ENCODE peak calls at places on chromosome X, in six cellular contexts. A, J, Y, T, L and D are unnamed samples.
A peak's percentile ranks its signal among the peaks of the same experiment; 100 is the strongest.

GRCh38 chrX:135931644-135932487 is 38.4 kb downstream of the SAGE1 start:
- DNase-seq in Y (peak; percentile 29), J (peak; percentile 64), T (peak; percentile 49), A (peak; percentile 74), L (no peak), D (peak; percentile 43)

GRCh38 chrX:126485371-126485770 is 67.2 kb downstream of the DCAF12L1 start:
- DNase-seq in T (no peak), Y (no peak), A (no peak), L (no peak), J (no peak), D (no peak)

GRCh38 chrX:100363926-100364325 is 46.1 kb downstream of the PCDH19 start:
- DNase-seq in A (no peak), L (no peak), Y (no peak), J (no peak), T (no peak), D (no peak)

GRCh38 chrX:19721726-19722370 is 165.6 kb downstream of the SH3KBP1 start:
- DNase-seq in T (peak; percentile 57), L (no peak), A (no peak), Y (no peak), J (no peak), D (no peak)

GRCh38 chrX:140505421-140506337 is 810 bp upstream of the SOX3 start:
- DNase-seq in Y (peak; percentile 22), L (no peak), T (no peak), A (no peak), J (peak; percentile 72), D (no peak)

GRCh38 chrX:129876734-129877395 is 29.1 kb upstream of the UTP14A start:
- DNase-seq in L (no peak), T (no peak), A (no peak), Y (no peak), J (no peak), D (peak; percentile 53)

GRCh38 chrX:49106930-49107329 is 16.6 kb downstream of the GPKOW start:
- DNase-seq in T (no peak), Y (peak; percentile 54), L (no peak), A (peak; percentile 68), J (peak; percentile 47), D (no peak)

GRCh38 chrX:78614264-78614663 is 44.9 kb downstream of the RTL3 start:
- DNase-seq in J (no peak), T (no peak), A (no peak), L (no peak), Y (no peak), D (no peak)

GRCh38 chrX:3697701-3698279 is 15.7 kb downstream of the PRKX start:
- DNase-seq in L (peak; percentile 15), T (no peak), J (peak; percentile 77), Y (no peak), A (no peak), D (no peak)

GRCh38 chrX:129958814-129959492 is 23.5 kb upstream of the BCORL1 start:
- DNase-seq in T (no peak), A (no peak), L (no peak), Y (no peak), J (no peak), D (no peak)

GRCh38 chrX:54423161-54423888 is 16.9 kb upstream of the TSR2 start:
- DNase-seq in L (no peak), A (peak; percentile 27), J (peak; percentile 63), T (no peak), Y (no peak), D (no peak)

GRCh38 chrX:102966701-102967100 is 29.6 kb downstream of the RAB40AL start:
- DNase-seq in T (no peak), Y (no peak), A (no peak), L (no peak), J (no peak), D (no peak)

GRCh38 chrX:21926116-21926515 is 14.4 kb upstream of the SMS start:
- DNase-seq in Y (no peak), L (no peak), J (no peak), A (no peak), T (no peak), D (no peak)

GRCh38 chrX:130086414-130087207 is 23.7 kb downstream of the ELF4 start:
- DNase-seq in T (peak; percentile 57), L (no peak), A (no peak), J (no peak), Y (no peak), D (no peak)

GRCh38 chrX:132631579-132632232 is 142.9 kb upstream of the MBNL3 start:
- DNase-seq in L (no peak), T (no peak), A (peak; percentile 28), Y (peak; percentile 5), J (peak; percentile 8), D (peak; percentile 36)

GRCh38 chrX:51440365-51440764 is 56.0 kb downstream of the NUDT11 start:
- DNase-seq in J (no peak), Y (no peak), T (no peak), L (no peak), A (no peak), D (no peak)

GRCh38 chrX:135707880-135708279 is 5.6 kb upstream of the CT45A1 start:
- DNase-seq in A (peak; percentile 82), T (no peak), L (no peak), Y (peak; percentile 52), J (peak; percentile 20), D (no peak)

GRCh38 chrX:101409043-101409442 is 1.0 kb downstream of the HNRNPH2 start:
- DNase-seq in Y (no peak), J (no peak), L (no peak), T (no peak), A (no peak), D (no peak)
- TF ChIP-seq CTCF in Y (no peak), J (no peak), L (no peak), T (no peak), A (no peak), D (no peak)

GRCh38 chrX:31200430-31200829 is 128.6 kb upstream of the FTHL17 start:
- DNase-seq in T (no peak), Y (no peak), A (no peak), J (no peak), L (no peak), D (no peak)
- H3K4me3 ChIP-seq in T (no peak overlapping the region), Y (no peak overlapping the region), A (no peak overlapping the region), J (no peak overlapping the region), L (no peak overlapping the region), D (no peak overlapping the region)

GRCh38 chrX:107451754-107452153 is 2.3 kb downstream of the FRMPD3 start:
- DNase-seq in A (no peak), Y (no peak), T (no peak), L (no peak), J (peak; percentile 49), D (no peak)

GRCh38 chrX:107449490-107450175 is at the start of gene FRMPD3:
- DNase-seq in T (no peak), L (no peak), Y (peak; percentile 65), J (peak; percentile 51), A (no peak), D (no peak)

GRCh38 chrX:107450823-107451509 is 1.5 kb downstream of the FRMPD3 start:
- DNase-seq in T (no peak), Y (no peak), A (peak; percentile 16), J (peak; percentile 82), L (no peak), D (no peak)

GRCh38 chrX:107447642-107448041 is 1.8 kb upstream of the FRMPD3 start:
- DNase-seq in T (no peak), Y (no peak), J (no peak), A (no peak), L (no peak), D (no peak)

GRCh38 chrX:107448625-107449468 is 605 bp upstream of the FRMPD3 start:
- DNase-seq in T (no peak), J (peak; percentile 64), Y (peak; percentile 46), L (no peak), A (no peak), D (no peak)
- TF ChIP-seq CTCF in T (no peak), J (peak; percentile 39), Y (no peak), L (no peak), A (no peak), D (no peak)

GRCh38 chrX:40088803-40089540 is 8.8 kb downstream of the BCOR start:
- DNase-seq in A (no peak), Y (no peak), L (no peak), J (no peak), T (no peak), D (no peak)
- H3K4me3 ChIP-seq in A (no peak overlapping the region), Y (no peak overlapping the region), L (no peak overlapping the region), J (no peak overlapping the region), T (no peak overlapping the region), D (no peak overlapping the region)

GRCh38 chrX:153662266-153662665 is 11.3 kb downstream of the PNCK start:
- DNase-seq in J (peak; percentile 64), A (peak; percentile 76), Y (peak; percentile 27), L (no peak), T (peak; percentile 35), D (no peak)
- TF ChIP-seq CTCF in J (peak; percentile 57), A (peak; percentile 78), Y (peak; percentile 38), L (no peak), T (peak; percentile 33), D (no peak)

GRCh38 chrX:68829594-68830485 is 1.0 kb downstream of the EFNB1 start:
- DNase-seq in A (no peak), Y (peak; percentile 49), L (no peak), T (no peak), J (peak; percentile 39), D (no peak)
- H3K4me3 ChIP-seq in A (peak overlapping the region; percentile 41), Y (peak overlapping the region; percentile 62), L (peak overlapping the region; percentile 86), T (peak overlapping the region; percentile 67), J (peak overlapping the region; percentile 59), D (peak overlapping the region; percentile 86)

DNA sequence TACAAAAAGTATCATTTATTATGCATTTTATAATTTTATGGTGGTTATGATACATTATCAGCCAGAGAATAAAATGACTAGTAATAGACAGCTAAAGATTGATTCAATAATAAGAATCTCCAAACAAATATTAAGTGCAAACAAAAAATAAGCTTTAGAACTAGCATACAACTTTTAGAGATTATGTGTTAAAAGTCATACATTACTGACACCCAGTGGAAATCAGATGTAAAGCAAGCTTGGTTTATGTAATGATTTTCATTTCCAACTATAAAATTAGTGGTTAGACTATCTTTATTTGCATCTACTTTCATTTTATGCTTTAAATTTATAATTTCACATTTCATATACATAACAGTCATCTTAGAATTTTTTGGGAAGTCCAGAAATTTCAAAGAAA is 57.7 kb downstream of the IL13RA2 start:
- DNase-seq in Y (peak; percentile 24), T (no peak), L (no peak), J (peak; percentile 9), A (peak; percentile 5), D (no peak)
- TF ChIP-seq CTCF in Y (peak; percentile 73), T (peak; percentile 21), L (peak; percentile 40), J (peak; percentile 79), A (peak; percentile 14), D (peak; percentile 83)

DNA sequence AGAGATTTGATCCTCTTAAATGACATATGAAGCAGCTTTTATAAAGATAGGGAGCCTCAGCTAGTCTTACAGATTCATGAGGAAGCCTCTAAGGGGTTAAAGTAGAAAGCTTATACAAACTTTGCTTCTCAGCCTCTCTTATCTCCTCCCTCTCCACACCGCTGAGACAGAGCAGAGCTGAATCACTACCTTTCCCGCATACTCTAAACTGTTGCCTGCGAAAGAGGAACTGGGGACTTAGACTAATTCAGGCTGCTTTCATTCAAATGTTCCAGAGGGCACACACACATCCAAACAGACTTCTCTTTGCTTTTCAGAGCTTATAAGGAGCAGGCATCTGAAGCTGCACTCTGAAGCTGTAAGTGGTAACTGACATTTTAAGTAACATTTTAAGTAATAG is at the start of gene SERTM2:
- DNase-seq in A (peak; percentile 12), T (no peak), J (peak; percentile 46), L (no peak), Y (peak; percentile 7), D (no peak)
- H3K4me3 ChIP-seq in A (no peak within 1 kb of the TSS), T (no peak within 1 kb of the TSS), J (peak within 1 kb of the TSS; percentile 16), L (no peak within 1 kb of the TSS), Y (no peak within 1 kb of the TSS), D (no peak within 1 kb of the TSS)